ENCODE peak calls at places on chromosome 14, in four cellular contexts. G is K562, P is GM12878, U is HepG2. V is an unnamed sample.

GRCh38 chr14:100393362-100393761 is 70.2 kb downstream of the SLC25A47 start:
- DNase-seq in G (no peak), P (no peak), U (no peak), V (no peak)

GRCh38 chr14:70047598-70048312 is 141.0 kb downstream of the SLC8A3 start:
- DNase-seq in G (no peak), P (no peak), U (peak), V (no peak)

GRCh38 chr14:53947452-53948180 is 9.0 kb downstream of the BMP4 start:
- DNase-seq in G (no peak), P (no peak), U (peak), V (no peak)

GRCh38 chr14:100486025-100486828 is 101.0 kb downstream of the BEGAIN start:
- DNase-seq in G (peak), P (peak), U (peak), V (peak)

GRCh38 chr14:101075025-101075800 is 171.7 kb upstream of the RTL1 start:
- DNase-seq in G (no peak), P (no peak), U (no peak), V (peak)

GRCh38 chr14:77181603-77182437 is at the start of gene TMEM63C:
- DNase-seq in G (peak), P (peak), U (peak), V (peak)

GRCh38 chr14:97874394-97874793 is 1077.2 kb downstream of the VRK1 start:
- DNase-seq in G (no peak), P (no peak), U (no peak), V (no peak)

GRCh38 chr14:102768223-102769048 is 8.8 kb upstream of the TRAF3 start:
- DNase-seq in G (no peak), P (peak), U (no peak), V (no peak)

GRCh38 chr14:101827286-101827685 is 65.8 kb downstream of the PPP2R5C start:
- DNase-seq in G (no peak), P (no peak), U (no peak), V (no peak)

GRCh38 chr14:106845286-106846087 is 1319.1 kb downstream of the TMEM121 start:
- DNase-seq in G (no peak), P (peak), U (peak), V (no peak)
- TF ChIP-seq NR2C2 in G (no peak), P (no peak), U (no peak), V (no peak)

DNA sequence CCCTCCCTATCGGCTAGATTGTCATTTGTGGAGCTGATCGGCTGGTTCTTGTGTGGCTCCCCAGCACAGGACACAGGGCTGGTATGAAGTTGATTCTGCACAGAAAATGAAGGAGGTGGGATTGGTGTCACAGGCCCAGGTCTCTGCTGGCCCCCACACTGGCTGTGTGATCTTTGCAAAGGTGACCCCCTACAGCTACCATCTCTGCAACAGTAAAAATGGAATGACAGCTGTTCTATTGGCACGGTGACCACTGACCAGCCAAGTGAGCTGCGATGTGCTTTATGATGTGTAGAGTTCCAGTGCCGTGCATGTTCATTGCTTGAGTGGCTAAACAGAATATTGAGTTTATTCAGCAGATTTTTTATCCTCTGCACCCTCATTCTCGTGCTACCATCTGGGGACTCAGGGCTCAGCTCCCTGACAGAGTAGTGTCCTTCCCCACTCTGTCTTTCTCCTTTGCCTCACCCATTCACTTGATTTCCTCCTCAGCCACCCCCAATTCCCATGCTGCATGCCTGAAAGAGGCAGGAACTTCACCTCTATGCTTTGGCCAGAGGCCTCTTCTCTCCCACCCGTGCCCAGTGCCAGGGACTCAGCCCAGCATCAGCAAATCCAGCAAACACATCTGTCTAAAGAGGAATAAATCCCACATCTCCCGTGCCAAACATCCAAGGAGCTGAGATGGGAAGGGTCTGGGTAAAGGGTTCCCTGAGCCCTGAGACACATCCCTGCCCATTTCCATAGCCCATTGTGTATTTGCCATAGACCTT is 21.2 kb downstream of the C14orf132 start:
- DNase-seq in G (no peak), P (no peak), U (no peak), V (no peak)
- TF ChIP-seq NR2C2 in G (no peak), P (no peak), U (no peak), V (no peak)

GRCh38 chr14:30362369-30363218 is 196.4 kb upstream of the G2E3 start:
- DNase-seq in G (no peak), P (no peak), U (no peak), V (no peak)
- TF ChIP-seq NR2C2 in G (no peak), P (no peak), U (no peak), V (no peak)

DNA sequence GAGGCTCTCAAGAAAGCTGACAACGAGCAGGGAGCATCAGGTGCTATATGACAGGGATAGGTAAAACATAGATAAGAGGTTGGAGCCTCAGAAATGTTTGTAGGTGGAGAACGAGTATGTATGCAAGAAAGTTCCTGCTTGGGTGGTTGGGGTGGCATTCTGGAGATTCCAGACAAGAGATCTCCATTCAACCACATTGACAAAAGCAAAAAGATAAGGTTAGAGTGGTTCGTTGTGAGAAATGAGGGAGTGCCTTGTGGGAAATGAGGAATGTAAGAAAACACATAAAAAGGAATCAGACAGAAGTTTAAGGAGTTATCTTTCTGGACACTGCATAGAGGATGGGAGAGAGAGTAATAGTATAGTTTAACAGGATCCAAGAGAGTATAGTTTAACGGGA is 290.3 kb downstream of the DPF3 start:
- DNase-seq in G (no peak), P (no peak), U (no peak), V (no peak)
- TF ChIP-seq NR2C2 in G (no peak), P (no peak), U (no peak), V (no peak)

DNA sequence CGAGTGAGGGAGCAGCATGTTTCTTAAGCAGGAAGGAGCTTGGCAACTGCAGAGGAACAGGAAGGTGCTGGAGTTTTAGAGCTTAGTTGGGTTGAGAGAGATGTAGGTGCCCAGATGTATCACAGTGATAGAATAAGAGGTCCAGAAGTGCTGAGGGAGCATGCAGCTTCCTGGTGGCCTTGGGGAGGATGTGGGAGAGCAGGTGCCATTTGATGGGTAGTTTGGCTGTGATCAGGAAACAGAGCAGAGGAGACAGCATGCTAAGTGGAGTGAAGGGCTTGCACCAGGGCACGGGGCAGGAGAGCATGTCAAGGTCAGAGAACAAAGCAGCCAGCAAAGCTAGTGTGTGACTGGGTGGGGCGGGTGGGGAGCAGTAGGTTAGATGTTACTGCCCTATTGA is 74.8 kb downstream of the PAPOLA start:
- DNase-seq in G (no peak), P (no peak), U (peak), V (no peak)
- TF ChIP-seq NR2C2 in G (no peak), P (no peak), U (no peak), V (no peak)

GRCh38 chr14:94679106-94679819 is 67.1 kb downstream of the SERPINA3 start:
- DNase-seq in G (no peak), P (no peak), U (no peak), V (no peak)
- TF ChIP-seq NR2C2 in G (no peak), P (no peak), U (no peak), V (no peak)

DNA sequence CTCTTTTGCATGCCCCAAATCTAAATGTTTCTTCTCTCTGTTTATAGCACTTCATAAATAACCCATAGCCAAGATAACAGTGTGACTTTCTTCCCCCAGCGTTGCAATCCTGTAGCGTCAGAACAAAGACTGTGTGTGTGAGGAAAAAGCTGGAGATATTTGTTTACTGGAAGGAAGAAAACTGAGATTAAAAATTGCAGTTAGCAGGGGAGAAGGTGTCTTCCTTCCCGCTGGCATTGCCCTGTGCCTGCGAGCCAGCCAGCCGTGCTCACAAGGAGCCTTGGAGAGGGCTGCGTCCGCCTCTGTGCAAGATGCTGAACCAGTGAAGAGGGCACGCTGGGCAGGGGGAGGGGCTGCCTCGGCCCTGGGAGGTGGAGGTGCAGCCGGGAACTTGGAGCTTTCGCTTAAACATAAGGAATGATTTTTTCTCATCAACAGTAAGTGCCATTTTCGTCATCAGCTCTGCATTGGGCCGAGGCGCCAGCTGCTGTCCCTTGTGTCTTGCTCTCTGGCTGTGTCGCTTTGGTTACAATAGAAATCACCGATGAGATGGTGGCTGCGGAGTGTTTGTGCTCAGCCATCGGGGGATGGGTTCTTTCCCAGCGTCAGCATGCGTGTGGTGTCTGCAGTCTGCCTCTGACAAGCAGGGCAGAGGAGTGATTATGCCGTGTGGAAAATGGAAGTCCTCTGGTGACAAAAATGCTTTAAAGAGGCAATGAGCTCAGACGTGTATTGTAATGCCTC is 97.3 kb downstream of the ESR2 start:
- DNase-seq in G (peak), P (no peak), U (no peak), V (peak)
- TF ChIP-seq NR2C2 in G (no peak), P (no peak), U (no peak), V (no peak)

GRCh38 chr14:68394719-68395117 is 398.1 kb downstream of the ZFP36L1 start:
- DNase-seq in G (no peak), P (no peak), U (no peak), V (peak)
- TF ChIP-seq NR2C2 in G (no peak), P (no peak), U (no peak), V (no peak)

V was measured in WTC11.